ENCODE peak calls at places on chromosomes 11 and 22, in four cellular contexts. Y is kidney epithelial cell, G is BJ, N is brain microvascular endothelial cell. L is an unnamed sample.

GRCh38 chr22:50146440-50147228 is 23.9 kb upstream of the PANX2 start:
- DNase-seq in Y (no peak), G (no peak), N (peak; percentile 61), L (no peak)

GRCh38 chr11:114017723-114018122 is 41.8 kb upstream of the ZBTB16 start:
- DNase-seq in Y (no peak), G (no peak), N (no peak), L (no peak)

GRCh38 chr22:35399114-35399677 is 744 bp upstream of the MCM5 start:
- DNase-seq in Y (no peak), G (no peak), N (no peak), L (no peak)

GRCh38 chr11:45704635-45705034 is 39.2 kb upstream of the CHST1 start:
- DNase-seq in Y (no peak), G (no peak), N (no peak), L (no peak)

GRCh38 chr11:76670475-76671235 is at the start of gene LRRC32:
- DNase-seq in Y (no peak), G (no peak), N (no peak), L (no peak)

GRCh38 chr22:49039625-49040024 is 788.0 kb downstream of the BRD1 start:
- DNase-seq in Y (no peak), G (no peak), N (no peak), L (no peak)

GRCh38 chr11:68582416-68583046 is 101.8 kb upstream of the GAL start:
- DNase-seq in Y (no peak), G (no peak), N (peak; percentile 9), L (no peak)

GRCh38 chr11:1236316-1237127 is 13.7 kb downstream of the MUC5B start:
- DNase-seq in Y (no peak), G (no peak), N (no peak), L (no peak)

GRCh38 chr11:129248618-129249017 is 56.5 kb upstream of the ARHGAP32 start:
- DNase-seq in Y (no peak), G (peak; percentile 28), N (peak; percentile 32), L (no peak)

GRCh38 chr11:61888043-61888442 is 3.3 kb downstream of the FADS3 start:
- DNase-seq in Y (peak; percentile 56), G (peak; percentile 72), N (peak; percentile 86), L (peak; percentile 37)

GRCh38 chr11:106031210-106031845 is 9.3 kb upstream of the MSANTD4 start:
- DNase-seq in Y (no peak), G (no peak), N (no peak), L (no peak)

GRCh38 chr11:68328374-68329091 is 16.1 kb downstream of the LRP5 start:
- DNase-seq in Y (no peak), G (no peak), N (no peak), L (no peak)

GRCh38 chr11:115931684-115932083 is 427.5 kb upstream of the CADM1 start:
- DNase-seq in Y (no peak), G (no peak), N (no peak), L (no peak)

DNA sequence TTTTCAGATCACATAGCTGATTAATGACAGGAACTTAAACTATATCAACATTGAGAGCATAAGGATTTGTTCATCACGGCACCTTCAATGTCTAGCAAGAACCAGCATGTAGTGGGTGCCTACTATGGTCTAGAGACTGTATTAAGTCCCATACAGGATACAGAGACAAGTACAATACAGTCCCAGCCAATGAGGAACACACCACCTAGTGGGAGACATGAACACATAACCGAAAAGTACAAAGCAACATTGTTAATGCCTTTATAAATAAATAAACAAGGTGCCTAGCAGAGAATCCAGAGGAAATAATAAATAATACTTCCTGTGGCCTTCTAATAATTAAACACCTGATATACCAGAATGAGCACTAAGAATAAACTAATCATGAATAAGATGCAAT is 87.7 kb upstream of the OPCML start:
- DNase-seq in Y (no peak), G (no peak), N (no peak), L (no peak)
- TF ChIP-seq CTCF in Y (no peak), G (no peak), N (no peak), L (no peak)

GRCh38 chr22:45238431-45239377 is 2.0 kb downstream of the KIAA0930 start:
- DNase-seq in Y (no peak), G (no peak), N (no peak), L (no peak)
- H3K4me3 ChIP-seq in Y (no peak overlapping the region), G (no peak overlapping the region), N (no peak overlapping the region), L (no peak overlapping the region)

DNA sequence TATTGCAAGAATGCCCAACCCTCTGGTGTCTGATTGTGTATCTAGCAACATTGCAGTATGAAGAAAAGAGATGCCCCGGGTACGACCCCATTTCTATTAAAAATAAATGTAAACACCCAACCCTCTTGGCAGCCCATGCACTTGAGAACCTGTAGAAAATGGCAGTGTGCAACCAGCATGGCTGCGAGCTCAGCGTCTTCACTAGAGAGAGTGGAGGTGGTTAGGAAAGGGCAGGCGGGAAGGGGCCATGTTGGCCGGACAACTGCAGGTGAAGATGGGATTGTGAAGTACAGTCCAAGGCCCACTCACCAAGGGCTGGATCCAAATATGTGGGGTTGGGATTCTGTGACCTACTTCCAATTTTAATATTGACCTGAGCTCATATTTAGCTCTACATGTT is 15.9 kb downstream of the PEX26 start:
- DNase-seq in Y (no peak), G (no peak), N (no peak), L (no peak)
- TF ChIP-seq CTCF in Y (no peak), G (no peak), N (no peak), L (no peak)

GRCh38 chr11:60498399-60498798 is 5.8 kb downstream of the MS4A12 start:
- DNase-seq in Y (no peak), G (no peak), N (no peak), L (no peak)

GRCh38 chr11:60498853-60499252 is 6.3 kb downstream of the MS4A12 start:
- DNase-seq in Y (no peak), G (no peak), N (no peak), L (no peak)

GRCh38 chr11:60504219-60504618 is 11.0 kb upstream of the MS4A13 start:
- DNase-seq in Y (no peak), G (no peak), N (no peak), L (no peak)

GRCh38 chr11:60502221-60502775 is 9.7 kb downstream of the MS4A12 start:
- DNase-seq in Y (no peak), G (no peak), N (no peak), L (no peak)

DNA sequence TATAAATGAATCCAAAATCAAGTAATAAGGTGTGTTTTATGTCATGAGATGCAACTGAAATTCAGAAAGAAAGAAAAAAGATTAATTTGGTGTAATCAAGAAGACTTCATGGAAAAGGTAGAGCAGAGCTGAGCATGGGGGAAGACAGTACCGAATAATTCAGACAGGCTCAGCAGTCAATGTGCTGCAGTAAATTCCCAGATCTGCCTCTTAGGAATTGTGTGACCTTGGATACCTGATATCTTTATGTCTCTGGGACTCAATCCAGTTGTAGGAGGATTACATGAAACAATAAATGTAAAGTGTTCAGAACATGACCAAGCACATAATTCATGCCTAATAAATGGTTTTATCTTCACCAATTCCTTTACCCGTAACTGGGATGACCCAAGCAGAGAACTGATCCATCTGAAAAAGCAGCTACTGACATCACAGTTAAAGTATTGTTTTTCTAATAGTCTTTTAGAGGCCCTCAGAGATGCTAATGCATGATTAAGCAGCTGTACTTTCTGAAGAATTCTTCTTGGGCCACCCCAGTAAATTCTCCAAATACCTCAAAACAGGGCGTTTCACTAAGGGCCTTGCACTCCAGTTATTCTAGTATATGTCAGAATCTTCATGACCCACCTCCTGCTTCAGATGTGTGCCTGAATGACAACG is 7.8 kb downstream of the MS4A12 start:
- DNase-seq in Y (peak; percentile 7), G (peak; percentile 3), N (peak; percentile 32), L (no peak)
- H3K4me3 ChIP-seq in Y (no peak overlapping the region), G (no peak overlapping the region), N (no peak overlapping the region), L (no peak overlapping the region)